ENCODE peak calls at places on chromosomes 12 and 14, in nine cellular contexts. One of them, this sample, is unnamed. For H3K27me3, the result is how much of the 10 kb centered on the place peaks cover.

GRCh38 chr12:50101663-50102062 is 2.1 kb upstream of the GPD1 start:
- DNase-seq in AG04450: peak
- DNase-seq in heart right ventricle: no peak
- DNase-seq in aorta: no peak
- DNase-seq in A673: peak
- DNase-seq in body of pancreas: no peak
- DNase-seq in pancreas: no peak
- DNase-seq in ascending aorta: no peak
- DNase-seq in sigmoid colon: no peak
- DNase-seq in this sample: no peak

GRCh38 chr12:50734409-50735263 is 29.3 kb upstream of the ATF1 start:
- DNase-seq in AG04450: no peak
- DNase-seq in heart right ventricle: no peak
- DNase-seq in aorta: no peak
- DNase-seq in A673: peak
- DNase-seq in body of pancreas: no peak
- DNase-seq in pancreas: no peak
- DNase-seq in ascending aorta: no peak
- DNase-seq in sigmoid colon: no peak
- DNase-seq in this sample: no peak

GRCh38 chr14:99393059-99393655 is 87.5 kb downstream of the SETD3 start:
- DNase-seq in AG04450: no peak
- DNase-seq in heart right ventricle: peak
- DNase-seq in aorta: no peak
- DNase-seq in A673: peak
- DNase-seq in body of pancreas: peak
- DNase-seq in pancreas: peak
- DNase-seq in ascending aorta: no peak
- DNase-seq in sigmoid colon: no peak
- DNase-seq in this sample: no peak

GRCh38 chr12:106681210-106681609 is 93.3 kb upstream of the RIC8B start:
- DNase-seq in AG04450: no peak
- DNase-seq in heart right ventricle: no peak
- DNase-seq in aorta: no peak
- DNase-seq in A673: no peak
- DNase-seq in body of pancreas: no peak
- DNase-seq in pancreas: no peak
- DNase-seq in ascending aorta: no peak
- DNase-seq in sigmoid colon: no peak
- DNase-seq in this sample: no peak

GRCh38 chr14:93984987-93985410 is 8.6 kb upstream of the ASB2 start:
- DNase-seq in AG04450: peak
- DNase-seq in heart right ventricle: no peak
- DNase-seq in aorta: no peak
- DNase-seq in A673: peak
- DNase-seq in body of pancreas: peak
- DNase-seq in pancreas: no peak
- DNase-seq in ascending aorta: no peak
- DNase-seq in sigmoid colon: peak
- DNase-seq in this sample: peak

GRCh38 chr12:16604853-16605252 is 1.1 kb downstream of the LMO3 start:
- DNase-seq in AG04450: no peak
- DNase-seq in heart right ventricle: peak
- DNase-seq in aorta: no peak
- DNase-seq in A673: peak
- DNase-seq in body of pancreas: peak
- DNase-seq in pancreas: peak
- DNase-seq in ascending aorta: no peak
- DNase-seq in sigmoid colon: peak
- DNase-seq in this sample: peak

GRCh38 chr12:124030510-124030909 is 57.5 kb downstream of the ZNF664 start:
- DNase-seq in AG04450: no peak
- DNase-seq in heart right ventricle: no peak
- DNase-seq in aorta: no peak
- DNase-seq in A673: peak
- DNase-seq in body of pancreas: no peak
- DNase-seq in pancreas: no peak
- DNase-seq in ascending aorta: no peak
- DNase-seq in sigmoid colon: no peak
- DNase-seq in this sample: no peak

GRCh38 chr12:122860052-122860853 is 25.0 kb downstream of the HIP1R start:
- DNase-seq in AG04450: peak
- DNase-seq in heart right ventricle: peak
- DNase-seq in aorta: peak
- DNase-seq in A673: peak
- DNase-seq in body of pancreas: peak
- DNase-seq in pancreas: peak
- DNase-seq in ascending aorta: no peak
- DNase-seq in sigmoid colon: peak
- DNase-seq in this sample: peak

GRCh38 chr12:64737539-64737938 is 21.7 kb downstream of the GNS start:
- DNase-seq in AG04450: no peak
- DNase-seq in heart right ventricle: no peak
- DNase-seq in aorta: no peak
- DNase-seq in A673: no peak
- DNase-seq in body of pancreas: no peak
- DNase-seq in pancreas: no peak
- DNase-seq in ascending aorta: no peak
- DNase-seq in sigmoid colon: no peak
- DNase-seq in this sample: no peak

GRCh38 chr14:90536092-90536491 is 139.3 kb downstream of the CALM1 start:
- DNase-seq in AG04450: no peak
- DNase-seq in heart right ventricle: peak
- DNase-seq in aorta: no peak
- DNase-seq in A673: no peak
- DNase-seq in body of pancreas: no peak
- DNase-seq in pancreas: no peak
- DNase-seq in ascending aorta: no peak
- DNase-seq in sigmoid colon: no peak
- DNase-seq in this sample: peak

GRCh38 chr14:95190857-95191256 is 33.5 kb upstream of the DICER1 start:
- DNase-seq in AG04450: no peak
- DNase-seq in heart right ventricle: no peak
- DNase-seq in aorta: no peak
- DNase-seq in A673: no peak
- DNase-seq in body of pancreas: no peak
- DNase-seq in pancreas: no peak
- DNase-seq in ascending aorta: no peak
- DNase-seq in sigmoid colon: no peak
- DNase-seq in this sample: no peak

GRCh38 chr12:117606945-117607344 is 245.5 kb upstream of the NOS1 start:
- DNase-seq in AG04450: no peak
- DNase-seq in heart right ventricle: no peak
- DNase-seq in aorta: no peak
- DNase-seq in A673: no peak
- DNase-seq in body of pancreas: no peak
- DNase-seq in pancreas: no peak
- DNase-seq in ascending aorta: no peak
- DNase-seq in sigmoid colon: no peak
- DNase-seq in this sample: no peak

GRCh38 chr14:50399251-50400032 is 2.8 kb upstream of the CDKL1 start:
- DNase-seq in AG04450: peak
- DNase-seq in heart right ventricle: no peak
- DNase-seq in aorta: peak
- DNase-seq in A673: peak
- DNase-seq in body of pancreas: peak
- DNase-seq in pancreas: no peak
- DNase-seq in ascending aorta: no peak
- DNase-seq in sigmoid colon: peak
- DNase-seq in this sample: no peak

GRCh38 chr14:50773632-50774541 is 57.1 kb downstream of the NIN start:
- DNase-seq in AG04450: no peak
- DNase-seq in heart right ventricle: no peak
- DNase-seq in aorta: no peak
- DNase-seq in A673: peak
- DNase-seq in body of pancreas: peak
- DNase-seq in pancreas: peak
- DNase-seq in ascending aorta: no peak
- DNase-seq in sigmoid colon: no peak
- DNase-seq in this sample: no peak

GRCh38 chr14:105088812-105089745 is 23.8 kb upstream of the GPR132 start:
- DNase-seq in AG04450: no peak
- DNase-seq in heart right ventricle: no peak
- DNase-seq in aorta: no peak
- DNase-seq in A673: no peak
- DNase-seq in body of pancreas: no peak
- DNase-seq in pancreas: no peak
- DNase-seq in ascending aorta: no peak
- DNase-seq in sigmoid colon: peak
- DNase-seq in this sample: peak

GRCh38 chr12:60947533-60947932 is 1312.7 kb upstream of the USP15 start:
- DNase-seq in AG04450: no peak
- DNase-seq in heart right ventricle: no peak
- DNase-seq in aorta: no peak
- DNase-seq in A673: no peak
- DNase-seq in body of pancreas: no peak
- DNase-seq in pancreas: no peak
- DNase-seq in ascending aorta: no peak
- DNase-seq in sigmoid colon: no peak
- DNase-seq in this sample: no peak

GRCh38 chr12:49264466-49264872 is 413 bp upstream of the TUBA1C start:
- DNase-seq in AG04450: no peak
- DNase-seq in heart right ventricle: no peak
- DNase-seq in aorta: no peak
- DNase-seq in A673: peak
- DNase-seq in body of pancreas: no peak
- DNase-seq in pancreas: peak
- DNase-seq in ascending aorta: no peak
- DNase-seq in sigmoid colon: no peak
- DNase-seq in this sample: no peak

GRCh38 chr12:47753021-47754001 is 5.4 kb downstream of the RAPGEF3 start:
- DNase-seq in AG04450: no peak
- DNase-seq in heart right ventricle: peak
- DNase-seq in aorta: peak
- DNase-seq in A673: no peak
- DNase-seq in body of pancreas: peak
- DNase-seq in pancreas: no peak
- DNase-seq in ascending aorta: peak
- DNase-seq in sigmoid colon: no peak
- DNase-seq in this sample: peak

GRCh38 chr12:122204829-122205589 is 1.5 kb downstream of the B3GNT4 start:
- DNase-seq in AG04450: no peak
- DNase-seq in heart right ventricle: no peak
- DNase-seq in aorta: no peak
- DNase-seq in A673: no peak
- DNase-seq in body of pancreas: no peak
- DNase-seq in pancreas: peak
- DNase-seq in ascending aorta: no peak
- DNase-seq in sigmoid colon: no peak
- DNase-seq in this sample: no peak

GRCh38 chr14:71932229-71932951 is at the start of gene RGS6:
- DNase-seq in AG04450: no peak
- DNase-seq in heart right ventricle: peak
- DNase-seq in aorta: no peak
- DNase-seq in A673: peak
- DNase-seq in body of pancreas: peak
- DNase-seq in pancreas: peak
- DNase-seq in ascending aorta: no peak
- DNase-seq in sigmoid colon: no peak
- DNase-seq in this sample: peak

GRCh38 chr12:19850341-19851065 is 411.2 kb downstream of the AEBP2 start:
- DNase-seq in AG04450: no peak
- DNase-seq in heart right ventricle: no peak
- DNase-seq in aorta: no peak
- DNase-seq in A673: no peak
- DNase-seq in body of pancreas: no peak
- DNase-seq in pancreas: no peak
- DNase-seq in ascending aorta: no peak
- DNase-seq in sigmoid colon: no peak
- DNase-seq in this sample: no peak
- H3K27ac ChIP-seq in AG04450: no peak
- H3K27ac ChIP-seq in heart right ventricle: no peak
- H3K27ac ChIP-seq in aorta: peak
- H3K27ac ChIP-seq in A673: no peak
- H3K27ac ChIP-seq in body of pancreas: no peak
- H3K27ac ChIP-seq in pancreas: no peak
- H3K27ac ChIP-seq in ascending aorta: peak
- H3K27ac ChIP-seq in sigmoid colon: peak
- H3K27ac ChIP-seq in this sample: peak

GRCh38 chr14:68672609-68673285 is 120.1 kb downstream of the ZFP36L1 start:
- DNase-seq in AG04450: no peak
- DNase-seq in heart right ventricle: no peak
- DNase-seq in aorta: no peak
- DNase-seq in A673: no peak
- DNase-seq in body of pancreas: no peak
- DNase-seq in pancreas: no peak
- DNase-seq in ascending aorta: no peak
- DNase-seq in sigmoid colon: peak
- DNase-seq in this sample: no peak
- H3K27me3 ChIP-seq in AG04450: under half
- H3K27me3 ChIP-seq in heart right ventricle: under half
- H3K27me3 ChIP-seq in aorta: under half
- H3K27me3 ChIP-seq in A673: under half
- H3K27me3 ChIP-seq in body of pancreas: under half
- H3K27me3 ChIP-seq in pancreas: under half
- H3K27me3 ChIP-seq in ascending aorta: under half
- H3K27me3 ChIP-seq in sigmoid colon: under half
- H3K27me3 ChIP-seq in this sample: under half

GRCh38 chr14:85535316-85535715 is 5.4 kb downstream of the FLRT2 start:
- DNase-seq in AG04450: no peak
- DNase-seq in heart right ventricle: no peak
- DNase-seq in aorta: no peak
- DNase-seq in A673: peak
- DNase-seq in body of pancreas: no peak
- DNase-seq in pancreas: no peak
- DNase-seq in ascending aorta: no peak
- DNase-seq in sigmoid colon: no peak
- DNase-seq in this sample: no peak
- H3K4me3 ChIP-seq in AG04450: peak
- H3K4me3 ChIP-seq in heart right ventricle: peak
- H3K4me3 ChIP-seq in aorta: no peak
- H3K4me3 ChIP-seq in A673: peak
- H3K4me3 ChIP-seq in body of pancreas: no peak
- H3K4me3 ChIP-seq in pancreas: peak
- H3K4me3 ChIP-seq in ascending aorta: peak
- H3K4me3 ChIP-seq in sigmoid colon: peak
- H3K4me3 ChIP-seq in this sample: peak

GRCh38 chr14:55814873-55815272 is 234.9 kb downstream of the KTN1 start:
- DNase-seq in AG04450: no peak
- DNase-seq in heart right ventricle: no peak
- DNase-seq in aorta: no peak
- DNase-seq in A673: no peak
- DNase-seq in body of pancreas: no peak
- DNase-seq in pancreas: no peak
- DNase-seq in ascending aorta: no peak
- DNase-seq in sigmoid colon: no peak
- DNase-seq in this sample: no peak
- H3K27ac ChIP-seq in AG04450: no peak
- H3K27ac ChIP-seq in heart right ventricle: no peak
- H3K27ac ChIP-seq in aorta: no peak
- H3K27ac ChIP-seq in A673: no peak
- H3K27ac ChIP-seq in body of pancreas: no peak
- H3K27ac ChIP-seq in pancreas: no peak
- H3K27ac ChIP-seq in ascending aorta: no peak
- H3K27ac ChIP-seq in sigmoid colon: no peak
- H3K27ac ChIP-seq in this sample: no peak